ENCODE peak calls at places on chromosomes 6 and 20, in five cellular contexts. W is activated T-helper 1 cell treated with anti-CD3 and anti-CD28 coated beads, Interleukin-2, amount 50 U/mL, for 16 hours; L is CD8-positive, alpha-beta T cell; H is mesendoderm; F is H54. Y is an unnamed sample.
A peak's percentile ranks its signal among the peaks of the same experiment; 100 is the strongest.

GRCh38 chr20:15319444-15319843 is 982.0 kb upstream of the FLRT3 start:
- DNase-seq in W (no peak), L (no peak), H (no peak), F (no peak), Y (no peak)

GRCh38 chr20:36319356-36320260 is 13.5 kb downstream of the DLGAP4 start:
- DNase-seq in W (no peak), L (no peak), H (no peak), F (no peak), Y (no peak)

GRCh38 chr6:110814488-110815259 is 595 bp downstream of the CDK19 start:
- DNase-seq in W (peak; percentile 25), L (peak; percentile 57), H (peak; percentile 59), F (peak; percentile 23), Y (peak; percentile 83)

GRCh38 chr20:48503166-48503815 is 324.5 kb downstream of the PREX1 start:
- DNase-seq in W (no peak), L (no peak), H (no peak), F (no peak), Y (peak; percentile 52)

GRCh38 chr20:43895235-43895634 is 19.4 kb upstream of the TOX2 start:
- DNase-seq in W (no peak), L (no peak), H (no peak), F (no peak), Y (no peak)

GRCh38 chr6:131948692-131949614 is 2.2 kb downstream of the CCN2 start:
- DNase-seq in W (no peak), L (no peak), H (peak; percentile 71), F (no peak), Y (no peak)

GRCh38 chr6:28802417-28803336 is 121.1 kb downstream of the TRIM27 start:
- DNase-seq in W (no peak), L (no peak), H (peak; percentile 92), F (no peak), Y (no peak)

GRCh38 chr20:18428490-18429173 is 38.2 kb downstream of the DZANK1 start:
- DNase-seq in W (no peak), L (no peak), H (no peak), F (no peak), Y (peak; percentile 19)

GRCh38 chr6:156564128-156564806 is 212.9 kb upstream of the ARID1B start:
- DNase-seq in W (peak; percentile 69), L (peak; percentile 73), H (peak; percentile 67), F (peak; percentile 39), Y (peak; percentile 88)

GRCh38 chr6:36302227-36302976 is 32.5 kb downstream of the PNPLA1 start:
- DNase-seq in W (peak; percentile 87), L (peak; percentile 95), H (peak; percentile 96), F (peak; percentile 67), Y (peak; percentile 96)

GRCh38 chr6:144334150-144334708 is 49.1 kb downstream of the UTRN start:
- DNase-seq in W (no peak), L (peak; percentile 70), H (no peak), F (no peak), Y (no peak)

GRCh38 chr20:14707865-14708574 is 370.6 kb upstream of the FLRT3 start:
- DNase-seq in W (no peak), L (no peak), H (no peak), F (no peak), Y (no peak)

GRCh38 chr6:7268362-7269310 is 44.4 kb downstream of the SSR1 start:
- DNase-seq in W (no peak), L (no peak), H (no peak), F (no peak), Y (peak; percentile 74)

GRCh38 chr6:42104095-42104806 is 38.2 kb downstream of the C6orf132 start:
- DNase-seq in W (peak; percentile 47), L (peak; percentile 73), H (peak; percentile 88), F (no peak), Y (peak; percentile 88)

GRCh38 chr6:19301980-19302379 is 535.2 kb upstream of the ID4 start:
- DNase-seq in W (no peak), L (no peak), H (peak; percentile 43), F (no peak), Y (peak; percentile 79)

Y was measured in left kidney.